ENCODE peak calls at places on chromosomes 3 and 15, in six cellular contexts. One of them, this sample, is unnamed.

GRCh38 chr15:64807051-64807749 is 18.2 kb downstream of the PIF1 start:
- DNase-seq in OCI-LY7: no peak
- DNase-seq in H9: peak
- DNase-seq in GM23338: peak
- DNase-seq in HCT116: no peak
- DNase-seq in HepG2: no peak
- DNase-seq in this sample: no peak

GRCh38 chr3:190575441-190576190 is 61.7 kb downstream of the IL1RAP start:
- DNase-seq in OCI-LY7: no peak
- DNase-seq in H9: no peak
- DNase-seq in GM23338: no peak
- DNase-seq in HCT116: no peak
- DNase-seq in HepG2: no peak
- DNase-seq in this sample: no peak

GRCh38 chr3:32018723-32019564 is 37.4 kb downstream of the ZNF860 start:
- DNase-seq in OCI-LY7: peak
- DNase-seq in H9: no peak
- DNase-seq in GM23338: peak
- DNase-seq in HCT116: peak
- DNase-seq in HepG2: peak
- DNase-seq in this sample: peak

GRCh38 chr15:65952425-65953053 is 83.2 kb downstream of the RAB11A start:
- DNase-seq in OCI-LY7: peak
- DNase-seq in H9: peak
- DNase-seq in GM23338: peak
- DNase-seq in HCT116: no peak
- DNase-seq in HepG2: peak
- DNase-seq in this sample: peak

GRCh38 chr3:33075996-33076395 is 20.9 kb downstream of the GLB1 start:
- DNase-seq in OCI-LY7: no peak
- DNase-seq in H9: no peak
- DNase-seq in GM23338: no peak
- DNase-seq in HCT116: no peak
- DNase-seq in HepG2: no peak
- DNase-seq in this sample: no peak

GRCh38 chr3:55549172-55549571 is 62.1 kb upstream of the WNT5A start:
- DNase-seq in OCI-LY7: no peak
- DNase-seq in H9: no peak
- DNase-seq in GM23338: no peak
- DNase-seq in HCT116: no peak
- DNase-seq in HepG2: no peak
- DNase-seq in this sample: no peak

GRCh38 chr3:28347374-28348285 is 891 bp upstream of the ZCWPW2 start:
- DNase-seq in OCI-LY7: no peak
- DNase-seq in H9: no peak
- DNase-seq in GM23338: peak
- DNase-seq in HCT116: no peak
- DNase-seq in HepG2: no peak
- DNase-seq in this sample: no peak

GRCh38 chr3:118808743-118809142 is 225.9 kb downstream of the IGSF11 start:
- DNase-seq in OCI-LY7: no peak
- DNase-seq in H9: no peak
- DNase-seq in GM23338: peak
- DNase-seq in HCT116: no peak
- DNase-seq in HepG2: peak
- DNase-seq in this sample: no peak

GRCh38 chr3:38730281-38730680 is 80.8 kb upstream of the SCN5A start:
- DNase-seq in OCI-LY7: no peak
- DNase-seq in H9: no peak
- DNase-seq in GM23338: no peak
- DNase-seq in HCT116: no peak
- DNase-seq in HepG2: no peak
- DNase-seq in this sample: no peak

GRCh38 chr3:56126632-56127031 is 341.6 kb downstream of the ERC2 start:
- DNase-seq in OCI-LY7: no peak
- DNase-seq in H9: no peak
- DNase-seq in GM23338: no peak
- DNase-seq in HCT116: no peak
- DNase-seq in HepG2: no peak
- DNase-seq in this sample: no peak

GRCh38 chr3:154105218-154105975 is 15.8 kb upstream of the ARHGEF26 start:
- DNase-seq in OCI-LY7: no peak
- DNase-seq in H9: no peak
- DNase-seq in GM23338: peak
- DNase-seq in HCT116: no peak
- DNase-seq in HepG2: no peak
- DNase-seq in this sample: no peak

GRCh38 chr3:124158174-124158812 is 166.4 kb upstream of the ROPN1 start:
- DNase-seq in OCI-LY7: no peak
- DNase-seq in H9: peak
- DNase-seq in GM23338: peak
- DNase-seq in HCT116: no peak
- DNase-seq in HepG2: no peak
- DNase-seq in this sample: peak

GRCh38 chr3:103499132-103499885 is 1064.5 kb downstream of the ZPLD1 start:
- DNase-seq in OCI-LY7: no peak
- DNase-seq in H9: no peak
- DNase-seq in GM23338: no peak
- DNase-seq in HCT116: no peak
- DNase-seq in HepG2: no peak
- DNase-seq in this sample: no peak

GRCh38 chr3:114499986-114500385 is 206.2 kb downstream of the TIGIT start:
- DNase-seq in OCI-LY7: no peak
- DNase-seq in H9: no peak
- DNase-seq in GM23338: no peak
- DNase-seq in HCT116: no peak
- DNase-seq in HepG2: no peak
- DNase-seq in this sample: no peak

GRCh38 chr3:118228151-118228550 is 806.5 kb downstream of the IGSF11 start:
- DNase-seq in OCI-LY7: no peak
- DNase-seq in H9: no peak
- DNase-seq in GM23338: no peak
- DNase-seq in HCT116: no peak
- DNase-seq in HepG2: no peak
- DNase-seq in this sample: no peak

GRCh38 chr3:8589880-8590556 is 54.6 kb downstream of the SSUH2 start:
- DNase-seq in OCI-LY7: no peak
- DNase-seq in H9: no peak
- DNase-seq in GM23338: no peak
- DNase-seq in HCT116: no peak
- DNase-seq in HepG2: no peak
- DNase-seq in this sample: no peak

GRCh38 chr3:85725809-85726208 is 767.0 kb downstream of the CADM2 start:
- DNase-seq in OCI-LY7: no peak
- DNase-seq in H9: no peak
- DNase-seq in GM23338: no peak
- DNase-seq in HCT116: no peak
- DNase-seq in HepG2: peak
- DNase-seq in this sample: no peak

GRCh38 chr3:3998140-3998977 is 199.1 kb downstream of the LRRN1 start:
- DNase-seq in OCI-LY7: peak
- DNase-seq in H9: peak
- DNase-seq in GM23338: peak
- DNase-seq in HCT116: peak
- DNase-seq in HepG2: peak
- DNase-seq in this sample: peak

GRCh38 chr3:69791111-69791510 is 51.8 kb downstream of the MITF start:
- DNase-seq in OCI-LY7: no peak
- DNase-seq in H9: no peak
- DNase-seq in GM23338: no peak
- DNase-seq in HCT116: no peak
- DNase-seq in HepG2: no peak
- DNase-seq in this sample: peak

GRCh38 chr3:120678984-120679383 is 3.1 kb downstream of the HGD start:
- DNase-seq in OCI-LY7: peak
- DNase-seq in H9: no peak
- DNase-seq in GM23338: no peak
- DNase-seq in HCT116: no peak
- DNase-seq in HepG2: no peak
- DNase-seq in this sample: no peak

GRCh38 chr15:79208179-79208578 is 74.3 kb upstream of the ANKRD34C start:
- DNase-seq in OCI-LY7: peak
- DNase-seq in H9: no peak
- DNase-seq in GM23338: no peak
- DNase-seq in HCT116: no peak
- DNase-seq in HepG2: no peak
- DNase-seq in this sample: no peak

DNA sequence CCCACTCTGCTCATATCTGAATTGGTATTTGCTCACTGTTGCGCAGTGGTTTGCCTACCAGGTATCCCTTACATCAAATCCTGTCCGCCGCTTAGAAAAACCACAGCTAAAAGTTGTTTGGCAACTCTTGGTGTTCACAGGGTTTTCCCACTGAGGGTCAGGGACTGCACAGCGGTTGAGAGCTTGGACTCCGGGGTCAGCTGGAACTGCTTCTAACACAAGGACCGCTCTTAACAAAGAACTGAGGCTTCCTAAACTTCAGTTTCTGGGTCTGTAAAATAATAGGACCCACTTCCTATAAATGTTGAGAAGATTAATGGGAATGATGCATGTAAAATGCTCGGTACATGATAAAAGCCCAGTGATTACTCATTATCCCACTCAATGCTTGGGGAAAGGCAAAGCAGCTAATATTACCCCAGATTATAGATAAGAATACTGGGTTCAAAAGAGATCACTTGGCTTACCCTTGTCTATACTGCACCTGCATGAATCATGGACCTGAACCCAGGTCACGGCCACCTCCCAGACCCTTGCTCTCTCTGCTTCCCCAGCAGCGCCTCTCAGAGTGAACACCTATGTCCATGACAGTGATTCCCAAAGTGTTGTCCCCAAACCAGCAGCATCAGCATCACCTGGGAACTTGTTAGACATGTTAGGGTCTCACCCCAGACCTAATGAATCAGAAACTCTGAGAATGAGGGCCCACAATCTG is 36.1 kb downstream of the LIPC start:
- DNase-seq in OCI-LY7: no peak
- DNase-seq in H9: no peak
- DNase-seq in GM23338: no peak
- DNase-seq in HCT116: peak
- DNase-seq in HepG2: peak
- DNase-seq in this sample: no peak
- H2AFZ ChIP-seq in OCI-LY7: peak
- H2AFZ ChIP-seq in H9: no peak
- H2AFZ ChIP-seq in GM23338: peak
- H2AFZ ChIP-seq in HCT116: peak
- H2AFZ ChIP-seq in HepG2: peak
- H2AFZ ChIP-seq in this sample: no peak

GRCh38 chr3:81689617-81690016 is 71.8 kb downstream of the GBE1 start:
- DNase-seq in OCI-LY7: no peak
- DNase-seq in H9: no peak
- DNase-seq in GM23338: peak
- DNase-seq in HCT116: no peak
- DNase-seq in HepG2: no peak
- DNase-seq in this sample: no peak
- H3K27ac ChIP-seq in OCI-LY7: no peak
- H3K27ac ChIP-seq in H9: no peak
- H3K27ac ChIP-seq in GM23338: no peak
- H3K27ac ChIP-seq in HCT116: no peak
- H3K27ac ChIP-seq in HepG2: no peak
- H3K27ac ChIP-seq in this sample: no peak

DNA sequence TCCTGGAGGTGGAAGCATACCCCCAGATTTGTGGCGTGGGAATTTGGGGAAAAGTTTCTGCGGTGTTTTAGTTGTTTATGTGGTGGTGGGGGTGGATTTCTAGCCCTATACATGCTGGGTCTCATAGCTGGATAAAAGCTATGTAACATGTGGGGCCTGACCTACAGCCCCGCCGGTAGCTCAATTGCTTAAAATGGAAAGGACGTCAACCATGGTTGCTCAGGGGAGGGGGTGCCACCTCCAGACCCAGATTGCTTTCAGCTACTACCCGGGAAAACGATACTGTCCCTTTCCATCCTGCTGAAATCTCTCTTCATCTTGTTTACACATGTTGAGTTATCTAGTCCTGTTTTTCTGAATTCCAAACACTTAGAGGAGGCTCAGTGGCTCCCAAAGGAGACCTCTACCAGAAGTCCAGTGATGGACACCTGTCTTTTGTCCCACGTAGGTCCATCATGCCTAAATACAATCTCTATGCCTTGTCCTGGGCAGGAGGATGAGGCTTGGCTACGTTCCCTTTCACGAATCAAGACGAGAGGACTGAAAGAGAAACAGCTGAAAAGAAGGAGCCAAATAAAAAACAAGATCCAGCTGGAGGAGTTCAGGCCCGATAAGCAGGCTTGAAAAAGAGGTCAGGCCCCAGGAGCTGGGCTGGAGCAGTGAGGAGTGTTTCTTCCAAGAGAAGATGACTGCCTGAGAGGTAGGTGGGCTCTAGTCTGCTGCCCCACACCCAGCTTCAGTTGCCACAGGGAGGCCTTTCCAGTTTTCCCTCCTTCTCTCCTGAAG is 72.1 kb upstream of the TPRG1 start:
- DNase-seq in OCI-LY7: no peak
- DNase-seq in H9: no peak
- DNase-seq in GM23338: no peak
- DNase-seq in HCT116: no peak
- DNase-seq in HepG2: no peak
- DNase-seq in this sample: no peak
- H2AFZ ChIP-seq in OCI-LY7: no peak
- H2AFZ ChIP-seq in H9: no peak
- H2AFZ ChIP-seq in GM23338: no peak
- H2AFZ ChIP-seq in HCT116: no peak
- H2AFZ ChIP-seq in HepG2: no peak
- H2AFZ ChIP-seq in this sample: no peak

DNA sequence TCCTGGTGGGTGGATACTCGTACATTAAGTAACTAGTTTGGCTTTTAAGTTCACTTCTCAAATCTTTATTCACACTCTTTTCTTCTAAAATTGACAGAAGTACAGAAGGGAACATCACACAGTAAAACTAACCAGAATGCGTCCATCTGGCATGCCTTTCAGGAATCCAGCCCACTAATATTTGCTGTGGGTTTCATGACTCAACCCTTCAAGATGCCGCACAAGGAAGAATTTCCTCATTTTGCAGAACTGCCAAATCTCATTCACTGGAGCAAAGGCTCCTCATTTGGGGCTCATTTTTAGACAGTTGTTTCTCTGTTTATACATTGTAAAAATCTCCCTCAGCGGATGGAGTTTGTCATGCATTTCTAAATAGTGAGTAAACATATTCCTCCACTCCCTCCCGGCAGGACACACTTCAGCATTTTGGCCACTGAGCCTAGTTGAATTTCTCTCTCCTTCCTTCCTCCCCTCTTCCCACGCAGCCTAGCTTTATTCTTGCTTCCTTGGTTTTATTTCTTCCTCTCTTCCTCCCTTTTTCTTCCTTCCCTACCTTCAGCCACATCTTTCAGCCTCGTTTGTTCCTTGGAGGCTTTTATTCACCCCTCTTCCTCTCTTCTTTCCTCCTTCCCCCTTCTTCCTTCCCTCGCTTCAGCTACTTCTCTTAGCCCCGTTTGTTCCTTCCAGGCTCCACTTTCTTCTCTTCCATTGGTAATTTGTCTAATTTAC is 419.3 kb upstream of the NAALADL2 start:
- DNase-seq in OCI-LY7: no peak
- DNase-seq in H9: no peak
- DNase-seq in GM23338: peak
- DNase-seq in HCT116: peak
- DNase-seq in HepG2: peak
- DNase-seq in this sample: peak
- H3K27ac ChIP-seq in OCI-LY7: no peak
- H3K27ac ChIP-seq in H9: no peak
- H3K27ac ChIP-seq in GM23338: peak
- H3K27ac ChIP-seq in HCT116: peak
- H3K27ac ChIP-seq in HepG2: no peak
- H3K27ac ChIP-seq in this sample: peak